ENCODE peak calls at places on chromosomes 1 and 21, in seven cellular contexts. M, F, U, L, W, G and I are unnamed samples. For H3K27me3, the result is how much of the 10 kb centered on the place peaks cover.

GRCh38 chr1:24369199-24369598 is 44.4 kb downstream of the STPG1 start:
- DNase-seq in M (no peak), F (no peak), U (no peak), L (no peak), W (peak), G (no peak), I (no peak)

GRCh38 chr1:116311756-116312691 is 61.0 kb upstream of the ATP1A1 start:
- DNase-seq in M (no peak), F (no peak), U (no peak), L (peak), W (no peak), G (no peak), I (no peak)

GRCh38 chr1:76759950-76760349 is 107.3 kb upstream of the ST6GALNAC5 start:
- DNase-seq in M (no peak), F (no peak), U (peak), L (no peak), W (no peak), G (peak), I (no peak)

GRCh38 chr1:169538998-169539871 is 47.0 kb downstream of the F5 start:
- DNase-seq in M (no peak), F (no peak), U (no peak), L (no peak), W (no peak), G (no peak), I (no peak)

GRCh38 chr1:8962812-8963669 is 17.4 kb downstream of the CA6 start:
- DNase-seq in M (peak), F (no peak), U (peak), L (peak), W (no peak), G (no peak), I (peak)

GRCh38 chr1:247370786-247371732 is 39.4 kb upstream of the ZNF496 start:
- DNase-seq in M (no peak), F (peak), U (no peak), L (no peak), W (peak), G (no peak), I (no peak)

GRCh38 chr1:214321686-214322453 is 40.9 kb downstream of the SMYD2 start:
- DNase-seq in M (no peak), F (no peak), U (no peak), L (no peak), W (no peak), G (no peak), I (peak)

GRCh38 chr1:161174911-161175310 is 2.4 kb downstream of the B4GALT3 start:
- DNase-seq in M (no peak), F (no peak), U (no peak), L (no peak), W (no peak), G (no peak), I (no peak)

GRCh38 chr21:31151682-31152081 is 113.4 kb upstream of the KRTAP19-8 start:
- DNase-seq in M (no peak), F (no peak), U (no peak), L (no peak), W (no peak), G (no peak), I (no peak)

GRCh38 chr21:34846601-34847112 is 177.9 kb downstream of the CLIC6 start:
- DNase-seq in M (no peak), F (no peak), U (peak), L (no peak), W (no peak), G (no peak), I (peak)

GRCh38 chr1:8122160-8122476 is 96.0 kb upstream of the ERRFI1 start:
- DNase-seq in M (no peak), F (peak), U (no peak), L (no peak), W (peak), G (peak), I (no peak)

GRCh38 chr1:165073402-165074007 is 283.0 kb downstream of the LMX1A start:
- DNase-seq in M (peak), F (peak), U (peak), L (no peak), W (no peak), G (no peak), I (no peak)

GRCh38 chr21:46091118-46091517 is 6.8 kb upstream of the COL6A2 start:
- DNase-seq in M (no peak), F (no peak), U (no peak), L (no peak), W (peak), G (no peak), I (no peak)

GRCh38 chr1:227896710-227897655 is 50.7 kb downstream of the WNT9A start:
- DNase-seq in M (peak), F (peak), U (no peak), L (no peak), W (peak), G (peak), I (peak)

GRCh38 chr21:21436012-21436545 is 437.9 kb downstream of the NCAM2 start:
- DNase-seq in M (no peak), F (no peak), U (no peak), L (no peak), W (no peak), G (no peak), I (no peak)

GRCh38 chr1:19036049-19036546 is 79.6 kb upstream of the IFFO2 start:
- DNase-seq in M (no peak), F (no peak), U (no peak), L (peak), W (no peak), G (peak), I (peak)

GRCh38 chr1:25729774-25730173 is 70.2 kb upstream of the SELENON start:
- DNase-seq in M (no peak), F (no peak), U (no peak), L (no peak), W (peak), G (peak), I (no peak)

GRCh38 chr1:164733070-164733469 is 174.1 kb downstream of the PBX1 start:
- DNase-seq in M (no peak), F (no peak), U (peak), L (no peak), W (no peak), G (peak), I (no peak)

GRCh38 chr1:204684206-204684536 is 1.4 kb downstream of the LRRN2 start:
- DNase-seq in M (no peak), F (no peak), U (peak), L (no peak), W (no peak), G (no peak), I (peak)

GRCh38 chr1:6083801-6084467 is 38.2 kb downstream of the KCNAB2 start:
- DNase-seq in M (no peak), F (no peak), U (no peak), L (no peak), W (no peak), G (no peak), I (no peak)

GRCh38 chr1:212285685-212286436 is 651 bp downstream of the PPP2R5A start:
- DNase-seq in M (peak), F (peak), U (peak), L (peak), W (peak), G (peak), I (peak)

GRCh38 chr1:41935226-41935625 is 16.5 kb upstream of the HIVEP3 start:
- DNase-seq in M (no peak), F (no peak), U (no peak), L (no peak), W (no peak), G (no peak), I (no peak)

GRCh38 chr21:42553435-42553834 is 39.8 kb downstream of the SLC37A1 start:
- DNase-seq in M (no peak), F (no peak), U (peak), L (no peak), W (no peak), G (no peak), I (no peak)

GRCh38 chr1:158078569-158079080 is 85.2 kb downstream of the KIRREL1 start:
- DNase-seq in M (no peak), F (no peak), U (peak), L (no peak), W (no peak), G (no peak), I (no peak)

GRCh38 chr1:17118268-17118667 is 983 bp downstream of the PADI2 start:
- DNase-seq in M (no peak), F (no peak), U (no peak), L (no peak), W (no peak), G (no peak), I (no peak)

GRCh38 chr1:17119744-17120482 is 662 bp upstream of the PADI2 start:
- DNase-seq in M (peak), F (no peak), U (peak), L (no peak), W (no peak), G (no peak), I (peak)

GRCh38 chr1:17119076-17119743 is at the start of gene PADI2:
- DNase-seq in M (peak), F (no peak), U (peak), L (peak), W (no peak), G (peak), I (peak)

GRCh38 chr1:17117451-17118265 is 1.6 kb downstream of the PADI2 start:
- DNase-seq in M (no peak), F (no peak), U (no peak), L (no peak), W (no peak), G (no peak), I (no peak)

DNA sequence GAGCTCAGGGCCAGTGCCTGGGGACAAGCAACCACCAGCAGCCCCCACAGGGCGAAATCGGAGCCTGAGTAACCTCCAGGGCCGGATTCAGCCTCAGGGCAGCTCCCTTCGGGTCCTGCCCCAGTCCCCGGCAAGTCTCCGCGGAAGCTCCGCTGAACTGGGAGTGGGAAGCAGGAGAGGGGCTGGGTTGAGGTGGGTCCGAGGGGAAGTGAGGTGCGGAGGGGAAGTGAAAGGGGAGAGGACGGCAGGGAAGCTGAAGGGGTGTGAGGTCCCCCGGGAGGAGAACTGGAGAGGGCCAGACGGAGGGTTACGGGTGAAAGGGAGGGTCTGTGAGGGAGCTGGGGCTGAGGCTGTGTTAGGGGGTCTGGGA is 560 bp downstream of the PADI2 start:
- DNase-seq in M (no peak), F (no peak), U (no peak), L (no peak), W (no peak), G (no peak), I (peak)
- H3K27me3 ChIP-seq in M (under half), F (under half), U (under half), L (under half), W (under half), G (under half), I (under half)

DNA sequence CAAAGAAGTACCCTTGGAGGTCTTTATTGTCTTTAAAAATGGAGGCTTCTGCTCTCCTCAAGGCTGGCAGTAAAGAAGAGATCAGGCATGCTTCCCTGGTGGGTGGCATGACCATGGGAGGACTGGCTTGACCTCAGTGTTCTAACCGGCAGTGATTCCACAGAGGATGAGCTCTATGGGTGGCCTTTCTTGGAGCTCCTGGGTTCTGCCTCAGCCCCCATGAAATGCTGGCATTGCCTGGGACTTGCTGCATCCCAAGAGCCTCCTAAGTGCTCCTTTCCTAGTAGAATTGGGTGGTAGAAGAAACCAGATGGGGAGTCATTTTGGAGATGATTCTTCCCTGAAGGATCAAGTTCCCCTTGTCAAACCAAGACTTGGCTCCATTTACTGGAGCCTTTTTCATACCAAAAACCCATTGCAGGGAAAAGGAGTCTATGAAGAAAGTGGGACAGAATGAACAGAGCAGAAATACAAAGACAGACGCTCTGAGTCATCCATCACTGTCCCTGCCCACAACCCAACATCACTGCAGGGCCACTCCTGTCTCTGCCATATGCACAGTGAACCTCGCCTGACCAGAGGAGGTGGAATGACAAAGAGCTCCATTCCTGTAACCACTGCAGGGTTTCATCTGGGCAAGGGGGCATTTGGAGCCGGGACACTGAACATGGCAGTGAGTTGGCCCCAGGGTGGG is 42.4 kb downstream of the RIMS3 start:
- DNase-seq in M (peak), F (no peak), U (no peak), L (peak), W (no peak), G (no peak), I (no peak)
- H3K27me3 ChIP-seq in M (under half), F (under half), U (under half), L (under half), W (under half), G (under half), I (under half)

GRCh38 chr1:14067686-14068085 is 367.7 kb downstream of the PRDM2 start:
- DNase-seq in M (no peak), F (no peak), U (peak), L (no peak), W (no peak), G (no peak), I (no peak)

GRCh38 chr1:14067036-14067435 is 367.0 kb downstream of the PRDM2 start:
- DNase-seq in M (no peak), F (no peak), U (no peak), L (no peak), W (no peak), G (no peak), I (no peak)

DNA sequence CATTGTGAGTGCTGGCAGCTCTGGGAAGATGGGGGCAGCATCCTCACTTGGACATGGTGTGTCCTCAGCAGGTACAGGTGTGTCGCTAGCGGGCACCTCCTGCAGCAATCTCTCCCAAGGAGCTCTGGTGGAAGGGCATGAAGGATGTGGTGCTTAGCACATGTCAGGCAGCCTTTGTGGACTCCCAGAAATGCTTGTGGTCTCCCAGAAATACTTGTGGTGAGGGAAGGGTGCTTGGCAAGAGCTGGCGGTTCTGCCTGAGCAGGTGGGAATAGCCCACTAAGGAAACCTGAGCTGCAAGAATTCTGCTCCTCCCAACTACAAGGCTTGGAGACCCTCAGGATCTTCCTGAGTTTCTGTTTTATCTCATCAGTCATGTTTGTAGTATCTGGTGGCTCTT is 371.6 kb downstream of the PRDM2 start:
- DNase-seq in M (no peak), F (no peak), U (no peak), L (no peak), W (no peak), G (no peak), I (no peak)
- H3K27me3 ChIP-seq in M (under half), F (under half), U (under half), L (under half), W (under half), G (under half), I (under half)

GRCh38 chr1:94321662-94322061 is 84.3 kb upstream of the ARHGAP29 start:
- DNase-seq in M (no peak), F (no peak), U (no peak), L (no peak), W (no peak), G (no peak), I (no peak)

GRCh38 chr1:94322696-94323095 is 85.3 kb upstream of the ARHGAP29 start:
- DNase-seq in M (no peak), F (no peak), U (peak), L (no peak), W (no peak), G (no peak), I (peak)

GRCh38 chr1:94324168-94324544 is 86.8 kb upstream of the ARHGAP29 start:
- DNase-seq in M (no peak), F (no peak), U (no peak), L (no peak), W (no peak), G (no peak), I (no peak)

GRCh38 chr1:94325379-94326302 is 88.3 kb upstream of the ARHGAP29 start:
- DNase-seq in M (no peak), F (no peak), U (no peak), L (no peak), W (no peak), G (no peak), I (no peak)

GRCh38 chr1:94323311-94324167 is 86.2 kb upstream of the ARHGAP29 start:
- DNase-seq in M (no peak), F (no peak), U (no peak), L (no peak), W (no peak), G (no peak), I (no peak)
- H3K27me3 ChIP-seq in M (under half), F (under half), U (under half), L (under half), W (under half), G (under half), I (under half)

DNA sequence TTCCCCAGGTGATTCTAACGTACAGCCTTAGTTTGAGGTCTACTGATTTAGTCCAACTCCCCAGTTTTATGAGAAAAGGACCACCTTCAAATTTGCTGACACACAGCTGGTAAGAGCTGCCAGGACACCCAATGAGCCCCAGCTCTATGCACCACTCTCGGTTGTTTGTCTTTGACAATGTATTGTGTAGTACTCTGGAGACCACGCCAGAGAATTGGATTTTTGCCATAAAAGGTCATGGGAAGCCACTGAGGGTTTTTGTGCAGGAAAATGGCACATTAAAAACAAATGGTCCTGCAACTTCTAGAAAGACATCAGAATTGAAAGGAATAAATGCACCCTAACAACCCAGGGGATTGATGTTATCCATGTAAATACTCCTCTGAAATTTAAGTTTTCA is 7.1 kb upstream of the IER5 start:
- DNase-seq in M (no peak), F (no peak), U (no peak), L (no peak), W (no peak), G (no peak), I (no peak)
- H3K27me3 ChIP-seq in M (under half), F (under half), U (under half), L (under half), W (under half), G (under half), I (under half)

DNA sequence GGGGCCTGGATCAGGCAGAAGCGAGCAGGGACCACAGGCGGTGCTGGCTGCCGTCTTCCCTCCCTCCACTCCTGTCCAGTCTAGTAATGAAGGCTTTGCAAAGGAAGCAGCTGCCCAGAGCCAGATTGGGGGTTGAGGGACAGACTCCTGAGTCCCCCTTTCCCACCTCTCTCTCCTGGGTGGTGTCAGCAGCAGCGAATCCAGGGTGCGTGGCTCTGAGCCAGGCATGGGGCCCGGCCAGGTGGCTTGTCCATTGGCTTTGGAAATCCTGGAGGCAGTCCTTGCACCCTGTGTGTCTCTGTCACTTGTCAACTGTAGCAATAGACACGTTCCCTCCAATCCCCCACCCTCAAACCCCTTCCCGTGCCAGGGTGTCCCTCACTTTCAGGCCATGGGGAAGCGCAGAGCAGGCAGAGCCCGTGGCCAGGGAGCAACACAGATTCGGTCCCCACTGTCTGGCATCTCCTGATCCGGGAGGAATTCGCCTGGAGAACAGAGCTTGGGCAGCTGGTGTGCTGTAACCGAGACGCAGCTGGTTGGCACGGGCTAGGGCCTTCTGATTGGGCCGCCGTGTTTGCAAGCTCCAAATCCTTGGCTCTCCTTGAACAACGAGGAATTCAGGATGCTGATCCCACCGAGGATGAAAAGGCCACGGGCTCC is 64.8 kb upstream of the WNT4 start:
- DNase-seq in M (no peak), F (no peak), U (no peak), L (no peak), W (peak), G (peak), I (no peak)
- H3K27me3 ChIP-seq in M (under half), F (under half), U (under half), L (under half), W (under half), G (under half), I (under half)

DNA sequence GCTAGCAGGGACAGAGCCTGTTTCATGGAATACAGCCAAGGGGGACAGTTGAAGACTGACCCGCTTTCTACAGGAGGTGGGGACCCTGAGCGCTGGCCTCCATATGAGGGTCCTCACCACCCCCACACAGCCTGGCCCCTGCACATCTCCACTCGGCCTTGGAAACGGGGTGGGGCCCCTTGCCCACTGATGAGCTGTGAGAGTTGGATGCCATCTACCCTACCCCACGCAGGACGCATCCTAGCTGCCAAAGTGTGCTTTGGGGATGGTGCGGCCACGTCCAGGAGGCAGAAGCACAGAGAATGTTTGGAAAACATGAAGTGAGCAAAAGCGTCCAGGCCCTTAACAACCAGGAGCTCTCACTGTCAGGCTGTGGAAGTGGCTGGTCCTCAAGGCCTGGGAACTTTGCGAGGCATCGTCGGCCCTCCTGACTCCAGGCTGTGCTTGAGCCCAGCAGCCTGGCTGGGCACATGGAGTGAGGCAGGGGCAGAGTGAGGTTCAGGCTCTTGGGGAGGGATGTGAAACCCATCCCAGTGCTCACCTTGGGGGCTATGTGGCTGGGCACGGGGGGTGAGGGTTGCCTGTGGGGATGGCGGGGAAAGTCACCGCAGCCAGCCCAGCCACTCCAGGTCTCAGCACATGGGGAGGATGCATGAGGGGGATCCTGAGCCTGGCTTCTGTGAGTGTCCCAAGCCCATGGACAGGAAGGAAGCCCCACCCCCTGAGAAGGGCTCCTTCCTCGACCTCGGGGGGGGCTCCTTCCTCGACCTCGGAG is 14.8 kb downstream of the ACTRT2 start:
- DNase-seq in M (no peak), F (no peak), U (no peak), L (peak), W (peak), G (no peak), I (no peak)
- H3K27me3 ChIP-seq in M (under half), F (under half), U (under half), L (under half), W (under half), G (under half), I (under half)